ENCODE peak calls at places on chromosome 20, in eight cellular contexts. L is stimulated activated CD8-positive, alpha-beta memory T cell treated with anti-CD3 and anti-CD28 coated beads, Interleukin-7, amount 100 ng/mL, for 1 hour; Y is stimulated activated CD4-positive, alpha-beta T cell treated with anti-CD3 and anti-CD28 coated beads, Interleukin-12 subunit alpha, Interleukin-12 subunit beta, amount 100 ng/mL, for 4 hours; V is foreskin fibroblast; O is central memory CD4-positive, alpha-beta T cell; M is T-helper 1 cell; E is NCI-H1048; A is neural progenitor cell. D is an unnamed sample.

GRCh38 chr20:63058696-63059335 is 52.1 kb upstream of the BHLHE23 start:
- DNase-seq in L (no peak), Y (no peak), V (no peak), O (no peak), M (peak), E (no peak), A (no peak), D (no peak)

GRCh38 chr20:33995053-33995816 is 1.5 kb downstream of the RALY start:
- DNase-seq in L (no peak), Y (no peak), V (no peak), O (no peak), M (no peak), E (no peak), A (peak), D (no peak)

GRCh38 chr20:17693534-17694001 is 6.2 kb upstream of the BANF2 start:
- DNase-seq in L (no peak), Y (no peak), V (no peak), O (no peak), M (no peak), E (no peak), A (no peak), D (no peak)

GRCh38 chr20:1187605-1188171 is 2.9 kb upstream of the TMEM74B start:
- DNase-seq in L (no peak), Y (no peak), V (no peak), O (no peak), M (no peak), E (no peak), A (no peak), D (no peak)

GRCh38 chr20:50642288-50642803 is 49.0 kb downstream of the RIPOR3 start:
- DNase-seq in L (no peak), Y (no peak), V (no peak), O (no peak), M (no peak), E (no peak), A (peak), D (peak)

GRCh38 chr20:50127587-50128519 is 14.9 kb upstream of the UBE2V1 start:
- DNase-seq in L (no peak), Y (no peak), V (no peak), O (no peak), M (no peak), E (no peak), A (no peak), D (no peak)

GRCh38 chr20:34410331-34410730 is 47.3 kb downstream of the ITCH start:
- DNase-seq in L (no peak), Y (no peak), V (peak), O (no peak), M (no peak), E (no peak), A (no peak), D (no peak)

GRCh38 chr20:24721891-24722530 is 227.1 kb upstream of the CST7 start:
- DNase-seq in L (no peak), Y (no peak), V (no peak), O (no peak), M (no peak), E (no peak), A (no peak), D (no peak)

GRCh38 chr20:32580970-32581838 is 3.9 kb downstream of the NOL4L start:
- DNase-seq in L (no peak), Y (no peak), V (no peak), O (peak), M (no peak), E (no peak), A (peak), D (no peak)

GRCh38 chr20:48839518-48839917 is 11.7 kb upstream of the PREX1 start:
- DNase-seq in L (no peak), Y (no peak), V (no peak), O (no peak), M (no peak), E (no peak), A (no peak), D (no peak)

GRCh38 chr20:38932457-38933120 is 6.4 kb downstream of the FAM83D start:
- DNase-seq in L (no peak), Y (no peak), V (peak), O (no peak), M (no peak), E (no peak), A (no peak), D (no peak)

GRCh38 chr20:48769111-48769879 is 58.5 kb downstream of the PREX1 start:
- DNase-seq in L (peak), Y (peak), V (no peak), O (peak), M (peak), E (no peak), A (no peak), D (no peak)

GRCh38 chr20:52923123-52923543 is 49.0 kb upstream of the TSHZ2 start:
- DNase-seq in L (no peak), Y (no peak), V (peak), O (no peak), M (no peak), E (no peak), A (peak), D (no peak)

GRCh38 chr20:35600176-35600995 is 15.2 kb upstream of the SPAG4 start:
- DNase-seq in L (no peak), Y (no peak), V (no peak), O (no peak), M (no peak), E (no peak), A (peak), D (no peak)

GRCh38 chr20:38117635-38118034 is 47.4 kb downstream of the TGM2 start:
- DNase-seq in L (no peak), Y (no peak), V (peak), O (no peak), M (no peak), E (no peak), A (no peak), D (no peak)

GRCh38 chr20:34249291-34249690 is 8.1 kb downstream of the ASIP start:
- DNase-seq in L (no peak), Y (no peak), V (peak), O (no peak), M (no peak), E (no peak), A (no peak), D (no peak)

GRCh38 chr20:35269055-35269781 is 8.7 kb downstream of the MMP24OS start:
- DNase-seq in L (no peak), Y (peak), V (peak), O (peak), M (no peak), E (no peak), A (peak), D (no peak)

GRCh38 chr20:53943522-53944291 is 126.7 kb downstream of the BCAS1 start:
- DNase-seq in L (no peak), Y (no peak), V (no peak), O (peak), M (no peak), E (no peak), A (no peak), D (no peak)

GRCh38 chr20:57205625-57206219 is 60.7 kb downstream of the BMP7 start:
- DNase-seq in L (no peak), Y (no peak), V (peak), O (no peak), M (no peak), E (no peak), A (no peak), D (no peak)

GRCh38 chr20:5550738-5551529 is 199.3 kb upstream of the SHLD1 start:
- DNase-seq in L (no peak), Y (no peak), V (no peak), O (no peak), M (no peak), E (no peak), A (no peak), D (no peak)

GRCh38 chr20:45550765-45551164 is 3.6 kb upstream of the EPPIN start:
- DNase-seq in L (no peak), Y (no peak), V (no peak), O (no peak), M (no peak), E (no peak), A (no peak), D (no peak)

GRCh38 chr20:34941224-34941623 is 14.4 kb downstream of the GSS start:
- DNase-seq in L (no peak), Y (no peak), V (no peak), O (no peak), M (no peak), E (no peak), A (no peak), D (no peak)

D was measured in SK-N-MC.